ENCODE peak calls at places on chromosomes 5 and 9, in nine cellular contexts. V is epithelial cell of esophagus, N is spleen, Z is foreskin fibroblast, R is astrocyte of the spinal cord, B is left ventricle myocardium inferior, G is heart right ventricle, C is A549, A is GM12878. S is an unnamed sample.

GRCh38 chr5:168829922-168830417 is 250.8 kb upstream of the PANK3 start:
- DNase-seq in V (no peak), N (no peak), Z (no peak), R (no peak), B (no peak), G (no peak), C (no peak), A (no peak), S (no peak)

GRCh38 chr5:71569748-71570509 is 17.2 kb upstream of the MCCC2 start:
- DNase-seq in V (no peak), N (no peak), Z (no peak), R (no peak), B (no peak), G (no peak), C (no peak), A (no peak), S (no peak)

GRCh38 chr5:139975306-139975705 is 67.8 kb downstream of the NRG2 start:
- DNase-seq in V (no peak), N (no peak), Z (no peak), R (no peak), B (no peak), G (no peak), C (no peak), A (no peak), S (no peak)

GRCh38 chr5:172423379-172424110 is 30.8 kb downstream of the SH3PXD2B start:
- DNase-seq in V (no peak), N (no peak), Z (no peak), R (no peak), B (no peak), G (no peak), C (no peak), A (no peak), S (no peak)

GRCh38 chr5:96893342-96893741 is 17.0 kb downstream of the ERAP2 start:
- DNase-seq in V (peak), N (no peak), Z (peak), R (peak), B (no peak), G (no peak), C (no peak), A (no peak), S (peak)

GRCh38 chr9:127330501-127330900 is 65.9 kb downstream of the GARNL3 start:
- DNase-seq in V (no peak), N (no peak), Z (no peak), R (no peak), B (no peak), G (no peak), C (peak), A (no peak), S (no peak)

GRCh38 chr5:135308752-135309151 is 90.3 kb downstream of the MACROH2A1 start:
- DNase-seq in V (no peak), N (no peak), Z (peak), R (peak), B (no peak), G (no peak), C (peak), A (no peak), S (peak)

GRCh38 chr5:157520911-157521703 is 54.5 kb downstream of the ADAM19 start:
- DNase-seq in V (peak), N (no peak), Z (no peak), R (no peak), B (peak), G (peak), C (peak), A (no peak), S (peak)

GRCh38 chr9:110248361-110248760 is 7.9 kb downstream of the TXN start:
- DNase-seq in V (peak), N (no peak), Z (no peak), R (no peak), B (no peak), G (no peak), C (no peak), A (no peak), S (no peak)

GRCh38 chr5:133052317-133053175 is 733 bp downstream of the HSPA4 start:
- DNase-seq in V (peak), N (peak), Z (peak), R (peak), B (peak), G (peak), C (peak), A (no peak), S (peak)

GRCh38 chr5:100709771-100710170 is 174.6 kb downstream of the FAM174A start:
- DNase-seq in V (no peak), N (no peak), Z (no peak), R (no peak), B (no peak), G (no peak), C (no peak), A (no peak), S (no peak)

GRCh38 chr5:100708625-100709171 is 173.5 kb downstream of the FAM174A start:
- DNase-seq in V (no peak), N (no peak), Z (no peak), R (no peak), B (no peak), G (no peak), C (no peak), A (no peak), S (no peak)

DNA sequence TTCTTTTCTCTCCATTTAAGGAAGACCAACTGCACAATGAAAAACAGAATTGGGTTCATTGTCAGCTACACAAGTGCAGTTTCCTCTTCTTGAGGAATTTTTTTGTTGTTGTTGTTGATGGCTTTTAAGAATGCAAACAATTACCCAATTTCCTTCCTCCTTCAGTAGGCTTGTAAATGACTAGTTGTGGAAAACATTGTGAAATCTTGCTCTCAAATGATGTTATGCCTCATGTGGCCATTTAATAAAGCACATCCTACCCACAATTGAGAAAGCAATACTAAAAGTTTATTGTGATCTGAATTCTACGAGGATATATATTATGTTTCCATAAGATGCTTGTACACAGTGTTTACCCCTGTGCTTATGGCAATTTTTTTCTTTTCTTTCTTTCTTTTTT is 171.6 kb downstream of the FAM174A start:
- DNase-seq in V (peak), N (no peak), Z (no peak), R (peak), B (no peak), G (no peak), C (peak), A (no peak), S (peak)
- TF ChIP-seq CTCF in V (peak), N (peak), Z (no peak), R (peak), B (peak), G (peak), C (no peak), A (no peak), S (no peak)

GRCh38 chr5:112860929-112861637 is at the start of gene SRP19:
- DNase-seq in V (peak), N (peak), Z (peak), R (peak), B (peak), G (peak), C (peak), A (peak), S (peak)
- H3K4me3 ChIP-seq in V (peak), N (peak), Z (peak), R (peak), B (peak), G (peak), C (peak), A (peak), S (peak)

DNA sequence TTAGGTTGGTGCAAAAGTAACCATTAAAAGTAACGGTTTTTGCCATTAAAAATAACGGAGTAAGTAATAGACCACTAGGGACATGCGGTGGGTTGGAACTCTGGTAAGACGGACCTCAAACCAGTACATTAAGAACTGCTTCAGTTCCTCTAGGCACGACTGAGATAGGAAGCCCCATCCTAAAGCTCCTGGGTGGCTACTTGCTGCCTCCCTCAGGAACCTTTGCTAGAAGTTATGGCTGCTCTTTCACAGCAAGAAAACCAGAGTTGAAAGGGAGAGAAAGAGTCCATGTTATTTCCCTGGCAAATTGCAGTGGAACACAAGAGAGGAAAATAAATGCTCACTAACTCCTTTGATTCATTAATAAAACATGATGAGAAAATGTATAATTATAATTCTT is 47.6 kb downstream of the MCTP1 start:
- DNase-seq in V (no peak), N (no peak), Z (no peak), R (no peak), B (no peak), G (no peak), C (no peak), A (no peak), S (no peak)
- TF ChIP-seq CTCF in V (no peak), N (no peak), Z (no peak), R (no peak), B (no peak), G (no peak), C (no peak), A (peak), S (no peak)

DNA sequence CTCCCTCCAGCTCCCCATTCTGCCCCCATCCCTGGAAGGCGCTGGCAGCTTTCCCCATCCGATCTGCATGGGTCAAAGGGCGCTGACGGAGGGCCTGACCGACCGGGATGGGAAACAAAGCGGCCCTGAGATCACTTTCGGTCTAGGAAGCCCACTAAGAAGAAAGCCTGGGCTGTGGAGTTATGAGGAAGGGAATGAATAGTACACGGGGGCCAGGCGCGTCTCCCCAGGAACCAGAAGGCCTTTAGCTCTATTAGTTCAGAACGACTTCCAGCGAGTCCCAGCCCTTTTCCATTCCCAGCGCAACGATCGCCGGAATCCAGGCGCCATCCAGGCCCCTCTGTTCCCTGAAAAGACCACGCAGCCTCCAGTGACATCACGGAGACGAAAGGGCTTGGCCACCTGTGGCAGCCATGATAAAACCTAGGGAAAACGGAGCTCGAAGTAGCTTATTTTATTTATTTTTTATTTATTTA is 70.1 kb upstream of the CCDC180 start:
- DNase-seq in V (no peak), N (no peak), Z (no peak), R (no peak), B (no peak), G (peak), C (no peak), A (no peak), S (no peak)
- H3K4me3 ChIP-seq in V (peak), N (peak), Z (peak), R (peak), B (peak), G (peak), C (peak), A (no peak), S (no peak)

GRCh38 chr5:176986280-176986679 is 20.3 kb downstream of the UIMC1 start:
- DNase-seq in V (no peak), N (no peak), Z (no peak), R (no peak), B (no peak), G (no peak), C (no peak), A (no peak), S (no peak)
- TF ChIP-seq CTCF in V (no peak), N (no peak), Z (no peak), R (no peak), B (no peak), G (no peak), C (no peak), A (no peak), S (no peak)

GRCh38 chr5:65479527-65479926 is 2.2 kb downstream of the ADAMTS6 start:
- DNase-seq in V (no peak), N (no peak), Z (no peak), R (no peak), B (no peak), G (no peak), C (no peak), A (no peak), S (no peak)
- H3K4me3 ChIP-seq in V (no peak), N (no peak), Z (peak), R (peak), B (peak), G (peak), C (no peak), A (peak), S (peak)

DNA sequence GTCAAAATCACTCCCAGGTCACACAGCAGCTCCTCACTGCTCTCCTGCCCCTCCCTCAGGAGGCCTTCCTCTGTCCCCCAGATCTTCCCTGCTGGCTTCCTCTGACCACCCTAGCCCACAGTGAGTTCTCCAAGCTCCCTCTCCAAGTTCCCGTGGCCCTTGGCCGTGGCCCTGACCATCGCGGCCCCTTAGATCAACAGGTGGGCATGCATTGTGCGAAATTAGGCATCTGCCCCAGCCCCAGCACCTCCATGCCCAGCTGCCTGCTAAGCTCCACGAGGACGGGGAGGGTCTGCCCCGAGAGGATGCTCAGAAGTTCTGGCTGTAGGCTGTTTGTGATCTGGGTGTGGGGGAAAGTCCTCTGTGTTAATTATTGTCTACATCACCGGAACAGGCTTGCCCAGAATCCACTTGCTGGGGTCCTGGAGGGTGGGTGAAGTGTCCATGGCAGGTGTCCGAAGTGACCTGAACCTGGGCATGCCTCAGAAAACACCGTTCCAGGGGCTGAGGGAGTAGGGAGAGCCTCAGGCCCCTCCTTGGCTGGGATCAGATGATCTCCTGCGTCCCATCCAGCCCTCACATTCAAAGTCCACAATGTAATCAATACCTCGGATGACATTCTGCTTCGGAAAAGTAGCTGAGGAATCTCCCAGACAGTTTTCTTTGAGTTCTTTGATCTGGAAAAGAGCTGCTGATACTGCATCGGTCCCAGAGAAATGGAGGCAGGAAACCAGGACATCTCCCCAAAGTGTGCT is 194.8 kb downstream of the PAX5 start:
- DNase-seq in V (no peak), N (no peak), Z (no peak), R (no peak), B (no peak), G (no peak), C (no peak), A (no peak), S (no peak)
- TF ChIP-seq CTCF in V (no peak), N (no peak), Z (no peak), R (no peak), B (no peak), G (no peak), C (no peak), A (no peak), S (no peak)

GRCh38 chr9:89036862-89037261 is 45.6 kb downstream of the S1PR3 start:
- DNase-seq in V (no peak), N (no peak), Z (no peak), R (no peak), B (no peak), G (no peak), C (no peak), A (no peak), S (no peak)
- H3K4me3 ChIP-seq in V (no peak), N (no peak), Z (no peak), R (no peak), B (no peak), G (no peak), C (no peak), A (no peak), S (no peak)

GRCh38 chr5:37539459-37539858 is 160.3 kb downstream of the WDR70 start:
- DNase-seq in V (peak), N (no peak), Z (no peak), R (no peak), B (no peak), G (no peak), C (no peak), A (no peak), S (no peak)

GRCh38 chr5:37543216-37543615 is 164.1 kb downstream of the WDR70 start:
- DNase-seq in V (no peak), N (no peak), Z (no peak), R (no peak), B (no peak), G (no peak), C (no peak), A (no peak), S (no peak)
- TF ChIP-seq CTCF in V (no peak), N (no peak), Z (no peak), R (no peak), B (no peak), G (no peak), C (no peak), A (no peak), S (no peak)